ENCODE peak calls at places on chromosomes 5 and 9, in eight cellular contexts. One of them, this sample, is unnamed.

GRCh38 chr5:6948562-6948961 is 235.3 kb downstream of the TENT4A start:
- DNase-seq in PC-9: no peak
- DNase-seq in mammary epithelial cell: no peak
- DNase-seq in cardiac muscle cell: no peak
- DNase-seq in left ventricle myocardium inferior: no peak
- DNase-seq in right cardiac atrium: no peak
- DNase-seq in tibial nerve: no peak
- DNase-seq in GM23248: no peak
- DNase-seq in this sample: no peak

GRCh38 chr5:82470185-82470584 is 192.0 kb upstream of the RPS23 start:
- DNase-seq in PC-9: no peak
- DNase-seq in mammary epithelial cell: no peak
- DNase-seq in cardiac muscle cell: no peak
- DNase-seq in left ventricle myocardium inferior: no peak
- DNase-seq in right cardiac atrium: no peak
- DNase-seq in tibial nerve: no peak
- DNase-seq in GM23248: peak; percentile 6
- DNase-seq in this sample: no peak

GRCh38 chr5:124651663-124652513 is 94.6 kb downstream of the ZNF608 start:
- DNase-seq in PC-9: peak; percentile 38
- DNase-seq in mammary epithelial cell: peak; percentile 77
- DNase-seq in cardiac muscle cell: peak; percentile 88
- DNase-seq in left ventricle myocardium inferior: peak; percentile 86
- DNase-seq in right cardiac atrium: peak; percentile 94
- DNase-seq in tibial nerve: peak; percentile 52
- DNase-seq in GM23248: peak; percentile 90
- DNase-seq in this sample: no peak

GRCh38 chr9:114291064-114291474 is 31.8 kb upstream of the ORM1 start:
- DNase-seq in PC-9: no peak
- DNase-seq in mammary epithelial cell: peak; percentile 50
- DNase-seq in cardiac muscle cell: peak; percentile 73
- DNase-seq in left ventricle myocardium inferior: peak; percentile 65
- DNase-seq in right cardiac atrium: peak; percentile 87
- DNase-seq in tibial nerve: peak; percentile 69
- DNase-seq in GM23248: peak; percentile 65
- DNase-seq in this sample: peak; percentile 65

GRCh38 chr9:111992523-111992922 is 95.9 kb downstream of the UGCG start:
- DNase-seq in PC-9: peak; percentile 59
- DNase-seq in mammary epithelial cell: peak; percentile 93
- DNase-seq in cardiac muscle cell: peak; percentile 52
- DNase-seq in left ventricle myocardium inferior: no peak
- DNase-seq in right cardiac atrium: no peak
- DNase-seq in tibial nerve: no peak
- DNase-seq in GM23248: peak; percentile 79
- DNase-seq in this sample: no peak

GRCh38 chr9:372143-372542 is 157.5 kb downstream of the DOCK8 start:
- DNase-seq in PC-9: no peak
- DNase-seq in mammary epithelial cell: no peak
- DNase-seq in cardiac muscle cell: no peak
- DNase-seq in left ventricle myocardium inferior: no peak
- DNase-seq in right cardiac atrium: no peak
- DNase-seq in tibial nerve: no peak
- DNase-seq in GM23248: no peak
- DNase-seq in this sample: no peak

GRCh38 chr5:158194561-158194961 is 335.6 kb upstream of the CLINT1 start:
- DNase-seq in PC-9: no peak
- DNase-seq in mammary epithelial cell: no peak
- DNase-seq in cardiac muscle cell: no peak
- DNase-seq in left ventricle myocardium inferior: no peak
- DNase-seq in right cardiac atrium: no peak
- DNase-seq in tibial nerve: no peak
- DNase-seq in GM23248: no peak
- DNase-seq in this sample: no peak

GRCh38 chr5:64003966-64004365 is 41.7 kb upstream of the HTR1A start:
- DNase-seq in PC-9: no peak
- DNase-seq in mammary epithelial cell: no peak
- DNase-seq in cardiac muscle cell: no peak
- DNase-seq in left ventricle myocardium inferior: no peak
- DNase-seq in right cardiac atrium: no peak
- DNase-seq in tibial nerve: no peak
- DNase-seq in GM23248: no peak
- DNase-seq in this sample: no peak

GRCh38 chr9:68999393-69000105 is 14.4 kb downstream of the PRKACG start:
- DNase-seq in PC-9: no peak
- DNase-seq in mammary epithelial cell: peak; percentile 54
- DNase-seq in cardiac muscle cell: peak; percentile 82
- DNase-seq in left ventricle myocardium inferior: peak; percentile 30
- DNase-seq in right cardiac atrium: peak; percentile 67
- DNase-seq in tibial nerve: no peak
- DNase-seq in GM23248: peak; percentile 78
- DNase-seq in this sample: peak; percentile 57

GRCh38 chr9:15374825-15375224 is 47.9 kb upstream of the SNAPC3 start:
- DNase-seq in PC-9: no peak
- DNase-seq in mammary epithelial cell: no peak
- DNase-seq in cardiac muscle cell: no peak
- DNase-seq in left ventricle myocardium inferior: no peak
- DNase-seq in right cardiac atrium: no peak
- DNase-seq in tibial nerve: no peak
- DNase-seq in GM23248: no peak
- DNase-seq in this sample: no peak

GRCh38 chr5:109062669-109063068 is 315.0 kb downstream of the FER start:
- DNase-seq in PC-9: no peak
- DNase-seq in mammary epithelial cell: no peak
- DNase-seq in cardiac muscle cell: no peak
- DNase-seq in left ventricle myocardium inferior: no peak
- DNase-seq in right cardiac atrium: no peak
- DNase-seq in tibial nerve: no peak
- DNase-seq in GM23248: peak; percentile 64
- DNase-seq in this sample: no peak

GRCh38 chr9:135174269-135174668 is 86.8 kb downstream of the OLFM1 start:
- DNase-seq in PC-9: no peak
- DNase-seq in mammary epithelial cell: no peak
- DNase-seq in cardiac muscle cell: no peak
- DNase-seq in left ventricle myocardium inferior: no peak
- DNase-seq in right cardiac atrium: peak; percentile 30
- DNase-seq in tibial nerve: no peak
- DNase-seq in GM23248: no peak
- DNase-seq in this sample: no peak

GRCh38 chr9:135176284-135176683 is 88.8 kb downstream of the OLFM1 start:
- DNase-seq in PC-9: no peak
- DNase-seq in mammary epithelial cell: no peak
- DNase-seq in cardiac muscle cell: no peak
- DNase-seq in left ventricle myocardium inferior: no peak
- DNase-seq in right cardiac atrium: peak; percentile 52
- DNase-seq in tibial nerve: no peak
- DNase-seq in GM23248: no peak
- DNase-seq in this sample: no peak

GRCh38 chr9:135170535-135170934 is 83.1 kb downstream of the OLFM1 start:
- DNase-seq in PC-9: no peak
- DNase-seq in mammary epithelial cell: no peak
- DNase-seq in cardiac muscle cell: no peak
- DNase-seq in left ventricle myocardium inferior: no peak
- DNase-seq in right cardiac atrium: no peak
- DNase-seq in tibial nerve: no peak
- DNase-seq in GM23248: no peak
- DNase-seq in this sample: no peak

GRCh38 chr9:135174981-135175380 is 87.5 kb downstream of the OLFM1 start:
- DNase-seq in PC-9: no peak
- DNase-seq in mammary epithelial cell: no peak
- DNase-seq in cardiac muscle cell: no peak
- DNase-seq in left ventricle myocardium inferior: no peak
- DNase-seq in right cardiac atrium: peak; percentile 9
- DNase-seq in tibial nerve: no peak
- DNase-seq in GM23248: no peak
- DNase-seq in this sample: no peak

GRCh38 chr9:135173066-135173465 is 85.6 kb downstream of the OLFM1 start:
- DNase-seq in PC-9: no peak
- DNase-seq in mammary epithelial cell: no peak
- DNase-seq in cardiac muscle cell: no peak
- DNase-seq in left ventricle myocardium inferior: no peak
- DNase-seq in right cardiac atrium: peak; percentile 19
- DNase-seq in tibial nerve: no peak
- DNase-seq in GM23248: no peak
- DNase-seq in this sample: no peak
- H3K9me3 ChIP-seq in PC-9: no peaks in the 10 kb centered on the region
- H3K9me3 ChIP-seq in mammary epithelial cell: peaks cover 52% of the 10 kb centered on the region
- H3K9me3 ChIP-seq in cardiac muscle cell: no peaks in the 10 kb centered on the region
- H3K9me3 ChIP-seq in left ventricle myocardium inferior: no peaks in the 10 kb centered on the region
- H3K9me3 ChIP-seq in right cardiac atrium: no peaks in the 10 kb centered on the region
- H3K9me3 ChIP-seq in tibial nerve: no peaks in the 10 kb centered on the region
- H3K9me3 ChIP-seq in GM23248: no peaks in the 10 kb centered on the region
- H3K9me3 ChIP-seq in this sample: no peaks in the 10 kb centered on the region

GRCh38 chr5:178981381-178981780 is 13.7 kb downstream of the GRM6 start:
- DNase-seq in PC-9: no peak
- DNase-seq in mammary epithelial cell: no peak
- DNase-seq in cardiac muscle cell: no peak
- DNase-seq in left ventricle myocardium inferior: no peak
- DNase-seq in right cardiac atrium: no peak
- DNase-seq in tibial nerve: no peak
- DNase-seq in GM23248: no peak
- DNase-seq in this sample: no peak

GRCh38 chr5:178986326-178986960 is 8.7 kb downstream of the GRM6 start:
- DNase-seq in PC-9: no peak
- DNase-seq in mammary epithelial cell: no peak
- DNase-seq in cardiac muscle cell: no peak
- DNase-seq in left ventricle myocardium inferior: no peak
- DNase-seq in right cardiac atrium: no peak
- DNase-seq in tibial nerve: no peak
- DNase-seq in GM23248: no peak
- DNase-seq in this sample: no peak

GRCh38 chr5:178983728-178984127 is 11.4 kb downstream of the GRM6 start:
- DNase-seq in PC-9: no peak
- DNase-seq in mammary epithelial cell: no peak
- DNase-seq in cardiac muscle cell: no peak
- DNase-seq in left ventricle myocardium inferior: no peak
- DNase-seq in right cardiac atrium: no peak
- DNase-seq in tibial nerve: no peak
- DNase-seq in GM23248: no peak
- DNase-seq in this sample: no peak

GRCh38 chr5:178984145-178985072 is 10.7 kb downstream of the GRM6 start:
- DNase-seq in PC-9: no peak
- DNase-seq in mammary epithelial cell: no peak
- DNase-seq in cardiac muscle cell: no peak
- DNase-seq in left ventricle myocardium inferior: no peak
- DNase-seq in right cardiac atrium: no peak
- DNase-seq in tibial nerve: no peak
- DNase-seq in GM23248: no peak
- DNase-seq in this sample: no peak

GRCh38 chr5:178982941-178983340 is 12.2 kb downstream of the GRM6 start:
- DNase-seq in PC-9: no peak
- DNase-seq in mammary epithelial cell: no peak
- DNase-seq in cardiac muscle cell: no peak
- DNase-seq in left ventricle myocardium inferior: no peak
- DNase-seq in right cardiac atrium: no peak
- DNase-seq in tibial nerve: no peak
- DNase-seq in GM23248: no peak
- DNase-seq in this sample: no peak
- H3K9me3 ChIP-seq in PC-9: peaks cover 2% of the 10 kb centered on the region
- H3K9me3 ChIP-seq in mammary epithelial cell: peaks cover 46% of the 10 kb centered on the region
- H3K9me3 ChIP-seq in cardiac muscle cell: no peaks in the 10 kb centered on the region
- H3K9me3 ChIP-seq in left ventricle myocardium inferior: peaks cover 98% of the 10 kb centered on the region
- H3K9me3 ChIP-seq in right cardiac atrium: peaks cover 2% of the 10 kb centered on the region
- H3K9me3 ChIP-seq in tibial nerve: peaks cover 40% of the 10 kb centered on the region
- H3K9me3 ChIP-seq in GM23248: peaks cover 4% of the 10 kb centered on the region
- H3K9me3 ChIP-seq in this sample: no peaks in the 10 kb centered on the region

GRCh38 chr9:102862478-102862877 is 132.7 kb upstream of the CYLC2 start:
- DNase-seq in PC-9: no peak
- DNase-seq in mammary epithelial cell: no peak
- DNase-seq in cardiac muscle cell: no peak
- DNase-seq in left ventricle myocardium inferior: no peak
- DNase-seq in right cardiac atrium: no peak
- DNase-seq in tibial nerve: no peak
- DNase-seq in GM23248: no peak
- DNase-seq in this sample: no peak

GRCh38 chr9:102867488-102867887 is 127.6 kb upstream of the CYLC2 start:
- DNase-seq in PC-9: peak; percentile 33
- DNase-seq in mammary epithelial cell: peak; percentile 2
- DNase-seq in cardiac muscle cell: no peak
- DNase-seq in left ventricle myocardium inferior: no peak
- DNase-seq in right cardiac atrium: peak; percentile 23
- DNase-seq in tibial nerve: no peak
- DNase-seq in GM23248: no peak
- DNase-seq in this sample: no peak
- H3K9me3 ChIP-seq in PC-9: no peaks in the 10 kb centered on the region
- H3K9me3 ChIP-seq in mammary epithelial cell: no peaks in the 10 kb centered on the region
- H3K9me3 ChIP-seq in cardiac muscle cell: no peaks in the 10 kb centered on the region
- H3K9me3 ChIP-seq in left ventricle myocardium inferior: no peaks in the 10 kb centered on the region
- H3K9me3 ChIP-seq in right cardiac atrium: no peaks in the 10 kb centered on the region
- H3K9me3 ChIP-seq in tibial nerve: no peaks in the 10 kb centered on the region
- H3K9me3 ChIP-seq in GM23248: no peaks in the 10 kb centered on the region
- H3K9me3 ChIP-seq in this sample: no peaks in the 10 kb centered on the region

GRCh38 chr5:151359391-151359790 is 12.0 kb upstream of the SLC36A2 start:
- DNase-seq in PC-9: no peak
- DNase-seq in mammary epithelial cell: no peak
- DNase-seq in cardiac muscle cell: no peak
- DNase-seq in left ventricle myocardium inferior: no peak
- DNase-seq in right cardiac atrium: no peak
- DNase-seq in tibial nerve: no peak
- DNase-seq in GM23248: no peak
- DNase-seq in this sample: no peak

GRCh38 chr5:151362970-151363369 is 15.6 kb upstream of the SLC36A2 start:
- DNase-seq in PC-9: no peak
- DNase-seq in mammary epithelial cell: no peak
- DNase-seq in cardiac muscle cell: no peak
- DNase-seq in left ventricle myocardium inferior: no peak
- DNase-seq in right cardiac atrium: no peak
- DNase-seq in tibial nerve: no peak
- DNase-seq in GM23248: no peak
- DNase-seq in this sample: no peak

GRCh38 chr5:151357792-151358191 is 10.4 kb upstream of the SLC36A2 start:
- DNase-seq in PC-9: peak; percentile 55
- DNase-seq in mammary epithelial cell: peak; percentile 41
- DNase-seq in cardiac muscle cell: peak; percentile 4
- DNase-seq in left ventricle myocardium inferior: no peak
- DNase-seq in right cardiac atrium: no peak
- DNase-seq in tibial nerve: no peak
- DNase-seq in GM23248: peak; percentile 5
- DNase-seq in this sample: no peak

DNA sequence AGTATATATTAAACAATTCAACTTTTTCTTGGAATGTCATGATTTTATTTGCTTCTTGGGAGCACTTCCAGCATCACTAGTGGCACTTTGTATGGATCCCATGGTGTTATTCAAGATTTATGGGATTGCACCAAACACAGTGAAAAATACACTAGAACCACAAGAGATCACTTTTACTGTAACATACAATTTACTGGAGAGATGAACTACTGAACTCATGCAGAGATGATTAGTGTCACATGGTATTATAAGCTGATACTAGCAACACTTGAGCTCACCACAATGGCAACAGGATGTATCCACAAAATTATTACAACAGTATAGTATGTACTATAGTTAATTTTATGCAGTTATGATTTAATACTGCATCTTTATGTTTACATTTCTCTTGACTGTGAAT is 16.3 kb upstream of the SLC36A2 start:
- DNase-seq in PC-9: no peak
- DNase-seq in mammary epithelial cell: no peak
- DNase-seq in cardiac muscle cell: no peak
- DNase-seq in left ventricle myocardium inferior: no peak
- DNase-seq in right cardiac atrium: no peak
- DNase-seq in tibial nerve: no peak
- DNase-seq in GM23248: no peak
- DNase-seq in this sample: no peak
- H3K9me3 ChIP-seq in PC-9: no peaks in the 10 kb centered on the region
- H3K9me3 ChIP-seq in mammary epithelial cell: peaks cover 7% of the 10 kb centered on the region
- H3K9me3 ChIP-seq in cardiac muscle cell: no peaks in the 10 kb centered on the region
- H3K9me3 ChIP-seq in left ventricle myocardium inferior: peaks cover 53% of the 10 kb centered on the region
- H3K9me3 ChIP-seq in right cardiac atrium: no peaks in the 10 kb centered on the region
- H3K9me3 ChIP-seq in tibial nerve: peaks cover 9% of the 10 kb centered on the region
- H3K9me3 ChIP-seq in GM23248: no peaks in the 10 kb centered on the region
- H3K9me3 ChIP-seq in this sample: no peaks in the 10 kb centered on the region